ENCODE peak calls at places on chromosomes 12 and 14, in four cellular contexts. H, M, B and S are unnamed samples.

GRCh38 chr12:102950950-102951490 is 6.5 kb upstream of the ASCL1 start:
- DNase-seq in H (no peak), M (no peak), B (no peak), S (no peak)

GRCh38 chr14:103483600-103483999 is 39.0 kb downstream of the CKB start:
- DNase-seq in H (no peak), M (no peak), B (peak), S (no peak)

GRCh38 chr14:79856357-79856756 is 354.9 kb downstream of the DIO2 start:
- DNase-seq in H (no peak), M (no peak), B (peak), S (no peak)

GRCh38 chr14:20873370-20874177 is 17.6 kb upstream of the RNASE3 start:
- DNase-seq in H (peak), M (peak), B (peak), S (peak)

GRCh38 chr12:70919597-70920035 is 922 bp downstream of the PTPRR start:
- DNase-seq in H (no peak), M (no peak), B (peak), S (no peak)

GRCh38 chr14:34302654-34303053 is 159.4 kb downstream of the SPTSSA start:
- DNase-seq in H (no peak), M (no peak), B (peak), S (no peak)

GRCh38 chr12:89267404-89267803 is 84.9 kb downstream of the DUSP6 start:
- DNase-seq in H (no peak), M (no peak), B (no peak), S (no peak)

GRCh38 chr14:69459122-69459521 is 25.4 kb upstream of the PLEKHD1 start:
- DNase-seq in H (no peak), M (no peak), B (no peak), S (no peak)

GRCh38 chr12:47991106-47991550 is 13.1 kb downstream of the COL2A1 start:
- DNase-seq in H (no peak), M (no peak), B (no peak), S (no peak)

GRCh38 chr14:84144166-84144565 is 1385.8 kb upstream of the FLRT2 start:
- DNase-seq in H (no peak), M (no peak), B (peak), S (no peak)

DNA sequence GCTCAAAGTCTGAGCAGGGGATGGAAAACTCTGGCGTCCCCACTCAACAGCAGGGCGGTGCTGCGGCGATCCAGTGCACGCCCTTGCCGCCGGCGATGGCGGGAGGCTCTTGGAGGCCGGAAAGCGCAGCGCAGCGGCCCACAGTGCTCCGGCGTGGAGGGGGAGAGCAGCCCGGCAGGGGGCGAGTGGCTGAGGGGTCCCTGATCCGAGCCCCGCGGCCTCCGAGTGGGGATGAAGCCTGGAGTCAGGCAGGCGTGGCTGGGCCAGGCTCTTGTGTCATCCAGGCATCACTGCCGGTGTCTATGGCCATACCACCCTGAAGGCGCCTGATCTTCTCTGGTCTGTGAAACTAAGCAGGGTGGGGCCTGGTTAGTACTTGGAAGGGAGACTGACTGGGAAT is 183.1 kb downstream of the ALG10 start:
- DNase-seq in H (no peak), M (no peak), B (no peak), S (no peak)
- TF ChIP-seq CTCF in H (no peak), M (no peak), B (no peak), S (no peak)

DNA sequence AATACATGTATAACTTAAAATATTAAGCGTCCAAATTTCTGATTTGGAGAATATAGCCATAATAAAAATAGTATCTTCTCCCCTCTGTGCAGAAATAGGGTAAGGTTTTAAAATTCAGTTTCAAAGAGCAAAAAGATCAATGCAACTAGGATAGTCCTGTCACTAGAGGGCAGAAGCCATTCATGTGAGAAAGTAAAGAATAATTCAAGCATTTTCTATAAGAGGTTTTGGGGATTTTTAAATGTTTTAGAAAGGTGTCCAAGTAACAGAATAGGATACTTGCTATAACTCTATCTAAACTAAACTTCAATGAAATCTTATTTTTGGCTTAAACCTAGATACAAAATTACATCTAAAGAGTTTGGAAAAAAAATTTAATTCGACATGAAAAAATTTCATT is 50.3 kb downstream of the ADAMTS20 start:
- DNase-seq in H (peak), M (no peak), B (peak), S (peak)
- TF ChIP-seq CTCF in H (peak), M (no peak), B (peak), S (peak)

DNA sequence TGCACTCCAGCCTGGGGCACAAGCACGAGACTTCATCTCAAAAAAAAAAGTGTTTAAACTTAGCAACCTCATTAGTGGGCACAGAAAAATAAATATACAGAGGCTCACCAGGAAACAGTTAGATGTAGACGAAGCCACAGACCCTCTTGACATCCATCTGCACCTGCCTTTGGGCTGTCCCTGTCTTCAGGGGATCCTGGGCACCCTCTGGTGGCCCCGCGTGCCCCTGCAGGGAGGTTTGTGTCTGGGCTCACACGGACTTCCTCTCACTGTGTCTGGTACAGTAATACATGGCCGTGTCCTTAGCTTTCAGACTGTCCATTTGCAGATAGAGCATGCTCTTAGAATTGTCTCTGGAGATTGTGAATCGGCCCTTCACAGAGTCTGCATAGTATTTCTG is 916.5 kb downstream of the TMEM121 start:
- DNase-seq in H (no peak), M (peak), B (no peak), S (no peak)
- TF ChIP-seq CTCF in H (no peak), M (peak), B (no peak), S (no peak)

DNA sequence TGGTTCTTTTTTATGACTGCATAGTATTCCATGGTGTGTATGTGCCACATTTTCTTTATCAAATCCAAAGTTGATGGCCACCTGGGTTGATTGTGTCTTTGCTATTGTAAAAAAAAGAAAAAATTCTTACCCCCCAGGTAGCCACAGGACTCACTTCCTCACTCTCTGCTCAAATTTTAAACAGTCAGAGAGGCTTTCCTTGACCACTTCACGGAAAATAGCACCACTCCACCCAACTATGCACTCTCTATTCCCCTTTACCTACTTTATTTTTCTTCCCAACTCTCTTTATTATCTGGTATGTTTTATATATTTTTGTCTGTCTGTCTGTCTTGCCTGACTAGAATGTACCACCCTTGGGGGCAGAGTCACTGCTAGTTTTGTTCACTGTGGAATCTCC is 205.3 kb downstream of the BTG1 start:
- DNase-seq in H (no peak), M (no peak), B (no peak), S (no peak)
- TF ChIP-seq CTCF in H (no peak), M (no peak), B (no peak), S (no peak)

DNA sequence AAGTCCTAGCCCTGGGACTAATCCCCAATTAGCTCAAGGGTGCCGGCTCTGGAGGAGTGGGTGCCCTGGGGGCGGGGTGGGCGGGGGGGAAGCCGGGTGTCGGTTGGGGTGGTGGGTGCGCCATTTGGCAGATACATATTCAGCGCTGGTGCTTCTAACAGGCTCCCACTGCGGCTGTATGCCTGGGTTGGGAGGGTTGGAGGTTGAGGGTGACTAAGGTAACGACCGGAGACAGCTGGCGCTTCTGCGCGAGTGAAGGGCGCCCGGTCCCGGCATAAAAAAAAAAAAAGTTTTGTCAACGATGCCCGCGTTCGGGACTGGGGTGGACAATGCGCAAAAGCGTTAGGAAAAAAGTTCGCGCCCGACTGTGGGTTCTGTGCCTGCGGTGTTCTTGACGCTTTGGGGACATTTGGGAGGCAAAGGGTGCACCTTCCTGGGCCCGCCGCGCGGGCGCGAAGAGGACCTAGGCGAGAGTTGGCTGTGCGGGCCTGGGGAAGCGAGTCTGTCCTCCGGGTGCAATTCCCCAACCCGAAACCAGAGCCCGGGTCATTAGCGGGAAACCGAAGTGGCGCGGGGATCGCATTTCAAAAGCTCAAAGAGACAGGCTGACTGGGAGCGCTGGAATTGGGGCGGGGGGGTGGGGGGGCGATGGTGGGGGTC is 19.2 kb downstream of the TBX3 start:
- DNase-seq in H (no peak), M (no peak), B (no peak), S (no peak)
- TF ChIP-seq CTCF in H (no peak), M (no peak), B (no peak), S (no peak)

GRCh38 chr14:55138091-55138490 is 9.0 kb downstream of the LGALS3 start:
- DNase-seq in H (no peak), M (no peak), B (no peak), S (no peak)
- TF ChIP-seq CTCF in H (peak), M (no peak), B (peak), S (no peak)

DNA sequence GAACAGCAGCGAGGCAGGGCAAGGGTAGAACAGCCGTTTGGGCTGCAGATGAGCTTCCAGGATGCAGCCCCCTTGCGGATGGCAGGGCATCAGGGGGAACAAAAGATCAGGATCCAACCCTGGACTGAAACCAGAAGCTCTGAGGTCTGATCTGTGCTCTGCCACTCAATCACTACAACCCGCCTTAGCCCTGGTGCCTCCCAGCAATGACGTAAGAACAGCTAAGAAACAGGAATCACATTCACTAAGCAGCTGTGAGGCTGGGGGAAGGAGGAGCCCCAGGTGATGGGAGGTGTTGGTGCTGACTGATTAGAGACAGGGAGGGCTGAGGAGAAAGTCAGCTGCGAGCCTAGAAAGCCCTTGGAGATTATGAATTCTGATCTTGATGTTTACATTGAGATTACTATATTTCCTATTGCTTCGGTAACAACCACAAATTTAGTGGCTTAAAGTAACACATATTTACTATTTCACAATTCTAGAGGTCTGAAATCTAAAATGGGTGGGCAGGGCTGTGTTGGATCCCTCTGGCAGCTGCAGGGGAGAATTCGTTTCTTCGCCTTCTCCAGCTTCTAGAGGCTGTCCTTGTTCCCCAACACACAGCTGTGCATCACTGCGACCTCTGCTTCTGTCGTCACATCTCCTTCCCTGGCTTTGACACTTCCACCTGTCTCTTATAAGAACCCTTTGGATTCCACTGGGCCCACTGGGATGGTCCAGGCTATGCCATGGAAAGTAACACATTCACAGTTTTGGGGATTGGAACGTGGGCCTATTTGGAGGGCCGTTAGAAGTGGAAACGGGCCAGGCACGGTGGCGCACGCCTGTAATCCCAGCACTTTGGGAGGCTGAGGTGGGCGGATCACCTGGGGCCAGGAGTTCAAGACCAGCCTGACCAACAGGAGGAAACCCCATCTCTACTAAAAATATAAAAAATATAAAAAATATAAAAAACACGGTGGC is 6.1 kb upstream of the CD9 start:
- DNase-seq in H (no peak), M (no peak), B (peak), S (no peak)
- TF ChIP-seq CTCF in H (no peak), M (no peak), B (no peak), S (no peak)

GRCh38 chr12:105253882-105254513 is 18.0 kb upstream of the APPL2 start:
- DNase-seq in H (no peak), M (no peak), B (peak), S (no peak)
- TF ChIP-seq CTCF in H (no peak), M (no peak), B (no peak), S (no peak)

GRCh38 chr12:51819851-51820720 is 28.4 kb downstream of the FIGNL2 start:
- DNase-seq in H (no peak), M (peak), B (no peak), S (no peak)
- TF ChIP-seq CTCF in H (peak), M (no peak), B (no peak), S (no peak)

GRCh38 chr12:62581288-62582064 is 114.8 kb downstream of the MON2 start:
- DNase-seq in H (peak), M (peak), B (peak), S (peak)
- TF ChIP-seq CTCF in H (peak), M (peak), B (peak), S (peak)